ENCODE peak calls at places on chromosomes 12 and 14, in five cellular contexts. One of them, this sample, is unnamed.

GRCh38 chr14:101876539-101876938 is 87.8 kb upstream of the DYNC1H1 start:
- DNase-seq in memory B cell: peak
- DNase-seq in endothelial cell: no peak
- DNase-seq in EH: peak
- DNase-seq in NT2/D1: no peak
- DNase-seq in this sample: peak

GRCh38 chr12:26058308-26058707 is 66.5 kb downstream of the BHLHE41 start:
- DNase-seq in EH: no peak
- DNase-seq in NT2/D1: peak
- DNase-seq in endothelial cell: no peak
- DNase-seq in memory B cell: no peak
- DNase-seq in this sample: no peak

GRCh38 chr14:22997676-22998323 is 12.1 kb downstream of the C14orf93 start:
- DNase-seq in NT2/D1: no peak
- DNase-seq in endothelial cell: no peak
- DNase-seq in memory B cell: no peak
- DNase-seq in EH: no peak
- DNase-seq in this sample: no peak

GRCh38 chr12:26863515-26863914 is 30.5 kb upstream of the ITPR2 start:
- DNase-seq in memory B cell: no peak
- DNase-seq in endothelial cell: no peak
- DNase-seq in EH: peak
- DNase-seq in NT2/D1: no peak
- DNase-seq in this sample: peak

GRCh38 chr14:34742509-34743115 is 28.2 kb upstream of the CFL2 start:
- DNase-seq in EH: no peak
- DNase-seq in NT2/D1: no peak
- DNase-seq in endothelial cell: no peak
- DNase-seq in memory B cell: no peak
- DNase-seq in this sample: no peak

GRCh38 chr12:122275459-122275858 is 9.2 kb upstream of the VPS33A start:
- DNase-seq in endothelial cell: no peak
- DNase-seq in memory B cell: no peak
- DNase-seq in EH: no peak
- DNase-seq in NT2/D1: no peak
- DNase-seq in this sample: no peak

GRCh38 chr12:63882844-63883243 is 38.3 kb downstream of the SRGAP1 start:
- DNase-seq in memory B cell: no peak
- DNase-seq in NT2/D1: no peak
- DNase-seq in endothelial cell: no peak
- DNase-seq in EH: no peak
- DNase-seq in this sample: no peak

GRCh38 chr12:2161478-2161877 is 108.7 kb downstream of the CACNA1C start:
- DNase-seq in EH: no peak
- DNase-seq in memory B cell: no peak
- DNase-seq in NT2/D1: no peak
- DNase-seq in endothelial cell: no peak
- DNase-seq in this sample: peak

GRCh38 chr12:14278294-14278953 is 87.1 kb upstream of the ATF7IP start:
- DNase-seq in EH: no peak
- DNase-seq in NT2/D1: no peak
- DNase-seq in endothelial cell: no peak
- DNase-seq in memory B cell: no peak
- DNase-seq in this sample: no peak

GRCh38 chr12:7219599-7220243 is 30.2 kb downstream of the PEX5 start:
- DNase-seq in NT2/D1: peak
- DNase-seq in EH: peak
- DNase-seq in endothelial cell: peak
- DNase-seq in memory B cell: peak
- DNase-seq in this sample: peak

GRCh38 chr14:20455355-20456300 is 602 bp downstream of the APEX1 start:
- DNase-seq in NT2/D1: peak
- DNase-seq in EH: peak
- DNase-seq in endothelial cell: no peak
- DNase-seq in memory B cell: no peak
- DNase-seq in this sample: peak

GRCh38 chr12:62861586-62861985 is 73.4 kb downstream of the PPM1H start:
- DNase-seq in NT2/D1: no peak
- DNase-seq in endothelial cell: no peak
- DNase-seq in EH: peak
- DNase-seq in memory B cell: no peak
- DNase-seq in this sample: no peak

GRCh38 chr14:59020382-59020781 is 168.1 kb upstream of the DAAM1 start:
- DNase-seq in memory B cell: no peak
- DNase-seq in EH: peak
- DNase-seq in NT2/D1: no peak
- DNase-seq in endothelial cell: peak
- DNase-seq in this sample: peak

GRCh38 chr14:31510222-31510621 is 22.4 kb upstream of the GPR33 start:
- DNase-seq in endothelial cell: no peak
- DNase-seq in EH: peak
- DNase-seq in memory B cell: no peak
- DNase-seq in NT2/D1: no peak
- DNase-seq in this sample: peak

GRCh38 chr12:118360785-118361404 is 11.8 kb downstream of the TAOK3 start:
- DNase-seq in EH: peak
- DNase-seq in memory B cell: no peak
- DNase-seq in endothelial cell: no peak
- DNase-seq in NT2/D1: no peak
- DNase-seq in this sample: peak

GRCh38 chr12:106074706-106075392 is 63.9 kb downstream of the NUAK1 start:
- DNase-seq in memory B cell: no peak
- DNase-seq in EH: peak
- DNase-seq in endothelial cell: no peak
- DNase-seq in NT2/D1: no peak
- DNase-seq in this sample: no peak

GRCh38 chr14:52950898-52951729 is at the start of gene FERMT2:
- DNase-seq in EH: peak
- DNase-seq in endothelial cell: peak
- DNase-seq in memory B cell: no peak
- DNase-seq in NT2/D1: peak
- DNase-seq in this sample: peak

GRCh38 chr12:23611320-23611719 is 338.1 kb downstream of the SOX5 start:
- DNase-seq in memory B cell: no peak
- DNase-seq in EH: peak
- DNase-seq in NT2/D1: no peak
- DNase-seq in endothelial cell: no peak
- DNase-seq in this sample: no peak

GRCh38 chr12:32437095-32437515 is 37.7 kb downstream of the FGD4 start:
- DNase-seq in NT2/D1: no peak
- DNase-seq in endothelial cell: no peak
- DNase-seq in EH: peak
- DNase-seq in memory B cell: no peak
- DNase-seq in this sample: peak

GRCh38 chr14:96104469-96105057 is 65.4 kb downstream of the C14orf132 start:
- DNase-seq in endothelial cell: no peak
- DNase-seq in memory B cell: no peak
- DNase-seq in NT2/D1: no peak
- DNase-seq in EH: peak
- DNase-seq in this sample: peak

GRCh38 chr12:112010415-112011344 is 2.3 kb downstream of the TMEM116 start:
- DNase-seq in endothelial cell: no peak
- DNase-seq in EH: no peak
- DNase-seq in memory B cell: no peak
- DNase-seq in NT2/D1: no peak
- DNase-seq in this sample: no peak

GRCh38 chr12:87430444-87430843 is 598.8 kb downstream of the C12orf50 start:
- DNase-seq in EH: no peak
- DNase-seq in NT2/D1: no peak
- DNase-seq in memory B cell: no peak
- DNase-seq in endothelial cell: no peak
- DNase-seq in this sample: no peak

GRCh38 chr14:54593860-54594259 is 26.9 kb downstream of the SAMD4A start:
- DNase-seq in NT2/D1: no peak
- DNase-seq in endothelial cell: no peak
- DNase-seq in memory B cell: no peak
- DNase-seq in EH: peak
- DNase-seq in this sample: peak

GRCh38 chr14:84826349-84826748 is 703.6 kb upstream of the FLRT2 start:
- DNase-seq in NT2/D1: no peak
- DNase-seq in memory B cell: no peak
- DNase-seq in endothelial cell: no peak
- DNase-seq in EH: no peak
- DNase-seq in this sample: peak

GRCh38 chr12:132046561-132046960 is 96.8 kb downstream of the EP400 start:
- DNase-seq in memory B cell: no peak
- DNase-seq in EH: peak
- DNase-seq in endothelial cell: no peak
- DNase-seq in NT2/D1: no peak
- DNase-seq in this sample: peak

GRCh38 chr14:23431486-23431885 is 4.0 kb downstream of the MYH7 start:
- DNase-seq in endothelial cell: no peak
- DNase-seq in memory B cell: no peak
- DNase-seq in NT2/D1: no peak
- DNase-seq in EH: no peak
- DNase-seq in this sample: no peak

GRCh38 chr12:21413369-21414277 is 23.8 kb upstream of the PYROXD1 start:
- DNase-seq in NT2/D1: no peak
- DNase-seq in EH: no peak
- DNase-seq in endothelial cell: no peak
- DNase-seq in memory B cell: no peak
- DNase-seq in this sample: peak

GRCh38 chr12:5244513-5244972 is 187.4 kb upstream of the NTF3 start:
- DNase-seq in NT2/D1: peak
- DNase-seq in memory B cell: no peak
- DNase-seq in endothelial cell: no peak
- DNase-seq in EH: peak
- DNase-seq in this sample: no peak

GRCh38 chr12:40827923-40828592 is 135.8 kb downstream of the CNTN1 start:
- DNase-seq in NT2/D1: no peak
- DNase-seq in endothelial cell: no peak
- DNase-seq in EH: no peak
- DNase-seq in memory B cell: no peak
- DNase-seq in this sample: no peak

GRCh38 chr12:43835656-43836454 is at the start of gene TMEM117:
- DNase-seq in NT2/D1: peak
- DNase-seq in endothelial cell: peak
- DNase-seq in memory B cell: peak
- DNase-seq in EH: peak
- DNase-seq in this sample: peak

GRCh38 chr12:64080319-64081008 is 141.6 kb downstream of the KICS2 start:
- DNase-seq in NT2/D1: no peak
- DNase-seq in memory B cell: no peak
- DNase-seq in EH: no peak
- DNase-seq in endothelial cell: no peak
- DNase-seq in this sample: no peak

GRCh38 chr12:122862872-122863701 is 27.8 kb downstream of the HIP1R start:
- DNase-seq in memory B cell: no peak
- DNase-seq in NT2/D1: no peak
- DNase-seq in EH: no peak
- DNase-seq in endothelial cell: no peak
- DNase-seq in this sample: no peak

GRCh38 chr14:90523544-90523943 is 126.7 kb downstream of the CALM1 start:
- DNase-seq in EH: peak
- DNase-seq in NT2/D1: no peak
- DNase-seq in memory B cell: no peak
- DNase-seq in endothelial cell: no peak
- DNase-seq in this sample: peak

GRCh38 chr14:44170554-44170953 is 336.5 kb downstream of the FSCB start:
- DNase-seq in memory B cell: no peak
- DNase-seq in endothelial cell: no peak
- DNase-seq in NT2/D1: no peak
- DNase-seq in EH: no peak
- DNase-seq in this sample: no peak

GRCh38 chr12:123808167-123808566 is 46.1 kb downstream of the DNAH10 start:
- DNase-seq in EH: peak
- DNase-seq in endothelial cell: peak
- DNase-seq in memory B cell: no peak
- DNase-seq in NT2/D1: no peak
- DNase-seq in this sample: peak